ENCODE peak calls at places on chromosome 21, in five cellular contexts. One of them, this sample, is unnamed.

GRCh38 chr21:33441489-33442477 is 38.0 kb downstream of the TMEM50B start:
- DNase-seq in colonic mucosa: peak
- DNase-seq in kidney epithelial cell: peak
- DNase-seq in CD4-positive, alpha-beta T cell: no peak
- DNase-seq in AG09319: no peak
- DNase-seq in this sample: no peak

GRCh38 chr21:37164742-37165141 is 91.7 kb downstream of the TTC3 start:
- DNase-seq in colonic mucosa: no peak
- DNase-seq in kidney epithelial cell: no peak
- DNase-seq in AG09319: no peak
- DNase-seq in CD4-positive, alpha-beta T cell: no peak
- DNase-seq in this sample: no peak

GRCh38 chr21:37490084-37490483 is 123.5 kb downstream of the DYRK1A start:
- DNase-seq in colonic mucosa: no peak
- DNase-seq in AG09319: no peak
- DNase-seq in kidney epithelial cell: no peak
- DNase-seq in CD4-positive, alpha-beta T cell: no peak
- DNase-seq in this sample: no peak

GRCh38 chr21:28099296-28099695 is 893.4 kb downstream of the LTN1 start:
- DNase-seq in CD4-positive, alpha-beta T cell: no peak
- DNase-seq in colonic mucosa: peak
- DNase-seq in AG09319: no peak
- DNase-seq in kidney epithelial cell: no peak
- DNase-seq in this sample: no peak

GRCh38 chr21:45555557-45556301 is 13.5 kb upstream of the SLC19A1 start:
- DNase-seq in colonic mucosa: peak
- DNase-seq in CD4-positive, alpha-beta T cell: no peak
- DNase-seq in kidney epithelial cell: no peak
- DNase-seq in AG09319: peak
- DNase-seq in this sample: no peak

GRCh38 chr21:39204134-39204533 is 20.9 kb upstream of the PSMG1 start:
- DNase-seq in AG09319: no peak
- DNase-seq in kidney epithelial cell: no peak
- DNase-seq in CD4-positive, alpha-beta T cell: no peak
- DNase-seq in colonic mucosa: no peak
- DNase-seq in this sample: no peak

GRCh38 chr21:30674312-30674711 is 31.6 kb downstream of the KRTAP20-3 start:
- DNase-seq in CD4-positive, alpha-beta T cell: no peak
- DNase-seq in colonic mucosa: no peak
- DNase-seq in AG09319: no peak
- DNase-seq in kidney epithelial cell: no peak
- DNase-seq in this sample: no peak

GRCh38 chr21:28439246-28439645 is 553.4 kb downstream of the LTN1 start:
- DNase-seq in kidney epithelial cell: no peak
- DNase-seq in colonic mucosa: no peak
- DNase-seq in AG09319: no peak
- DNase-seq in CD4-positive, alpha-beta T cell: no peak
- DNase-seq in this sample: no peak

GRCh38 chr21:25283720-25284119 is 323.6 kb downstream of the MRPL39 start:
- DNase-seq in colonic mucosa: no peak
- DNase-seq in AG09319: peak
- DNase-seq in kidney epithelial cell: no peak
- DNase-seq in CD4-positive, alpha-beta T cell: no peak
- DNase-seq in this sample: no peak

GRCh38 chr21:35053356-35054096 is 4.4 kb upstream of the RUNX1 start:
- DNase-seq in colonic mucosa: no peak
- DNase-seq in AG09319: no peak
- DNase-seq in kidney epithelial cell: no peak
- DNase-seq in CD4-positive, alpha-beta T cell: no peak
- DNase-seq in this sample: no peak
- TF ChIP-seq CTCF in colonic mucosa: no peak
- TF ChIP-seq CTCF in AG09319: peak
- TF ChIP-seq CTCF in kidney epithelial cell: no peak
- TF ChIP-seq CTCF in CD4-positive, alpha-beta T cell: no peak
- TF ChIP-seq CTCF in this sample: no peak

DNA sequence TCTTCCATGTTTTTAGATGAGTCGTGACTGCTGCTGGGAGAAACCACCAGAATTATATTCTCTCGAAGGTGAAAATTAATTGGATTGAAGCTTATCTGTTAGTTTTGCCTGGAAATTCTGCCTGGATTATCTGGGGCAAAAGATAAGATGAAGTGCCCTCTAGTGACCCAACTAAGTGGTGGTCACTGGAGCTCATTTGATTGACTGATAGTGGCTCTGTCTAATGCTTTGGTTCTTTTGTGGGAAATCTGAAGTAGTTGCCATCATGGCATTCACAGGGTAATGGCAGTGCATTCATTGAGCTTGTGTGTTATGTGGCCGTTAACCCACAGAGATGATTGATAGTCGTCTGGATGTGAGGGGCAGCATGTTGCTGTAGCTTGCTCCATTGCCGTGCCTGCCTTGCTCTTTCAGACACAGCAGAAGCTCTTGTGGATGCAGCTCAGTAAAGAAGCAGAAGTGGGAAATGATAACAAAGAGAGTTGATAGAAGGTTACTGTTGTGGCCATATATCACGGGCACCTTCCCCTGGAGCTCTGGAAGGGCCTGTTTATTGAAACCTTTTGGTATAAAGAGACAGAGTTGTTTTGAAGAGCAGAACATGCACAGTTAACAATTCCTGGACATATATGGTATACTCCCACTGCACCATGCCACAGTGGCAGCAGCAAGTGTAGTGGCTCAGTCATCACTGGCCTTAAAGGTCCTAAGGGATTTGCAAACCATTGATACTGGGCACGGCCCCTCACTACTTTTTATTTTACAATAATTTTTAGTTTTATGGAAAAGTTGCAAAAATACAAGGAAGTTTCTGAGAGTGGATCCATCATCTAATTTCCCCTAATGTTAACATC is 42.0 kb downstream of the CXADR start:
- DNase-seq in kidney epithelial cell: no peak
- DNase-seq in CD4-positive, alpha-beta T cell: no peak
- DNase-seq in colonic mucosa: no peak
- DNase-seq in AG09319: no peak
- DNase-seq in this sample: no peak
- TF ChIP-seq CTCF in kidney epithelial cell: peak
- TF ChIP-seq CTCF in CD4-positive, alpha-beta T cell: no peak
- TF ChIP-seq CTCF in colonic mucosa: peak
- TF ChIP-seq CTCF in AG09319: peak
- TF ChIP-seq CTCF in this sample: no peak

GRCh38 chr21:21064353-21064752 is 66.1 kb downstream of the NCAM2 start:
- DNase-seq in kidney epithelial cell: no peak
- DNase-seq in AG09319: no peak
- DNase-seq in CD4-positive, alpha-beta T cell: no peak
- DNase-seq in colonic mucosa: no peak
- DNase-seq in this sample: no peak
- TF ChIP-seq CTCF in kidney epithelial cell: no peak
- TF ChIP-seq CTCF in AG09319: no peak
- TF ChIP-seq CTCF in CD4-positive, alpha-beta T cell: no peak
- TF ChIP-seq CTCF in colonic mucosa: no peak
- TF ChIP-seq CTCF in this sample: no peak

DNA sequence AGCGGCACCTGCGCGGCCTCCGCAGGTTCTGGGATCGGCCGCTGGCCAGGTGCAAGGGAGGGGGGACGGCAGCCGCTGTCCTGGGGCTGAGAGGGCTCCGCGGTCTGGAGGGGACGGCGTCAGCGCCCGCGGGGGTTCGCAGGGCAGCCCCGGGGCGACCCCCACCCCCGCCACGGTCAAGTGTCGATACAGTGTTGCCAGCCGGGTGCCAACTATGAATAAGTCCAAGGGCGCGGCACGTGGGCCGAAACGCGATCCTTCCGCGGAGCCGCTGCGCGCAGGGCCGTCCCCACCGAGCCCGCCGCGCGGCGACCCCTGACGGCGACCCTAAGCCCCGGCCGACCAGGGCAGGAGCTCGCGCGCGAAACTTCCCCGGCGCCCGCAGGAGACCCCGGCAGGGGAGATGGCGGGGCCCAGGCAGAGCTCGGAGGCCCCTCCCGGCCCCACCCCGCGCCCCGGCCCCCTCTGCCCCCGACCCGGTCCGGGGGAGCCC is 664 bp upstream of the AGPAT3 start:
- DNase-seq in CD4-positive, alpha-beta T cell: no peak
- DNase-seq in colonic mucosa: peak
- DNase-seq in AG09319: peak
- DNase-seq in kidney epithelial cell: no peak
- DNase-seq in this sample: no peak
- TF ChIP-seq CTCF in CD4-positive, alpha-beta T cell: no peak
- TF ChIP-seq CTCF in colonic mucosa: no peak
- TF ChIP-seq CTCF in AG09319: no peak
- TF ChIP-seq CTCF in kidney epithelial cell: no peak
- TF ChIP-seq CTCF in this sample: no peak

GRCh38 chr21:26835027-26835713 is 10.0 kb downstream of the ADAMTS1 start:
- DNase-seq in AG09319: no peak
- DNase-seq in colonic mucosa: no peak
- DNase-seq in CD4-positive, alpha-beta T cell: no peak
- DNase-seq in kidney epithelial cell: no peak
- DNase-seq in this sample: no peak

GRCh38 chr21:26840206-26840605 is 5.0 kb downstream of the ADAMTS1 start:
- DNase-seq in kidney epithelial cell: no peak
- DNase-seq in CD4-positive, alpha-beta T cell: no peak
- DNase-seq in AG09319: no peak
- DNase-seq in colonic mucosa: no peak
- DNase-seq in this sample: no peak

GRCh38 chr21:26835714-26836265 is 9.4 kb downstream of the ADAMTS1 start:
- DNase-seq in AG09319: no peak
- DNase-seq in kidney epithelial cell: no peak
- DNase-seq in colonic mucosa: no peak
- DNase-seq in CD4-positive, alpha-beta T cell: no peak
- DNase-seq in this sample: no peak

GRCh38 chr21:26836546-26836945 is 8.7 kb downstream of the ADAMTS1 start:
- DNase-seq in CD4-positive, alpha-beta T cell: no peak
- DNase-seq in AG09319: no peak
- DNase-seq in colonic mucosa: no peak
- DNase-seq in kidney epithelial cell: no peak
- DNase-seq in this sample: no peak

GRCh38 chr21:26837539-26837938 is 7.7 kb downstream of the ADAMTS1 start:
- DNase-seq in AG09319: no peak
- DNase-seq in kidney epithelial cell: no peak
- DNase-seq in colonic mucosa: no peak
- DNase-seq in CD4-positive, alpha-beta T cell: no peak
- DNase-seq in this sample: no peak
- TF ChIP-seq CTCF in AG09319: no peak
- TF ChIP-seq CTCF in kidney epithelial cell: no peak
- TF ChIP-seq CTCF in colonic mucosa: no peak
- TF ChIP-seq CTCF in CD4-positive, alpha-beta T cell: no peak
- TF ChIP-seq CTCF in this sample: no peak

This sample was measured in omental fat pad.